ENCODE peak calls at places on chromosomes 11 and 22, in ten cellular contexts. Q, H, G, K, R, S, B, O, V and T are unnamed samples. For H3K9me3 and H3K27me3, the result is how much of the 10 kb centered on the place peaks cover.

GRCh38 chr11:63667993-63668392 is 3.2 kb downstream of the ATL3 start:
- DNase-seq in R (no peak), Q (no peak), K (peak), S (no peak), O (peak), B (no peak), H (no peak), V (no peak), G (no peak), T (peak)

GRCh38 chr11:62324738-62325556 is 12.3 kb upstream of the ASRGL1 start:
- DNase-seq in V (peak), G (peak), H (no peak), S (no peak), B (no peak), K (no peak), R (no peak), Q (peak), O (peak), T (no peak)

GRCh38 chr11:46489668-46490560 is 98.3 kb upstream of the CHRM4 start:
- DNase-seq in H (no peak), B (no peak), S (no peak), R (no peak), Q (no peak), O (peak), V (no peak), G (no peak), K (peak), T (peak)

GRCh38 chr22:50303848-50304527 is 3.5 kb downstream of the PLXNB2 start:
- DNase-seq in V (no peak), K (no peak), S (no peak), H (no peak), B (peak), Q (no peak), O (peak), R (peak), G (no peak), T (no peak)

GRCh38 chr11:1559103-1559951 is 12.7 kb downstream of the DUSP8 start:
- DNase-seq in O (peak), H (peak), S (no peak), R (peak), G (peak), B (peak), Q (no peak), K (peak), V (peak), T (no peak)

GRCh38 chr11:70824590-70825300 is 426.4 kb downstream of the CTTN start:
- DNase-seq in O (peak), B (no peak), K (no peak), R (no peak), G (no peak), S (no peak), Q (no peak), H (no peak), V (no peak), T (no peak)

GRCh38 chr22:41770715-41771452 is 29.6 kb upstream of the CCDC134 start:
- DNase-seq in R (no peak), V (no peak), B (no peak), O (no peak), G (no peak), Q (no peak), S (no peak), H (no peak), K (no peak), T (no peak)

GRCh38 chr22:36201630-36202312 is at the start of gene APOL4:
- DNase-seq in H (no peak), O (peak), B (peak), R (peak), K (no peak), V (peak), S (no peak), G (peak), Q (no peak), T (no peak)

GRCh38 chr22:49753961-49754673 is 73.6 kb downstream of the BRD1 start:
- DNase-seq in B (no peak), V (no peak), H (no peak), O (no peak), K (no peak), Q (no peak), S (no peak), R (no peak), G (peak), T (no peak)

GRCh38 chr11:116927163-116927772 is 89.8 kb upstream of the APOA1 start:
- DNase-seq in K (no peak), V (no peak), B (no peak), S (no peak), H (no peak), R (no peak), G (no peak), Q (no peak), O (no peak), T (no peak)

GRCh38 chr22:39205344-39206021 is 39.3 kb downstream of the PDGFB start:
- DNase-seq in K (peak), H (peak), R (no peak), G (no peak), B (no peak), O (peak), S (peak), Q (no peak), V (no peak), T (no peak)

GRCh38 chr22:45970709-45971388 is 6.1 kb downstream of the WNT7B start:
- DNase-seq in Q (no peak), O (peak), V (no peak), K (peak), B (no peak), S (no peak), H (no peak), R (no peak), G (peak), T (no peak)

GRCh38 chr11:131980878-131981668 is 610.7 kb downstream of the NTM start:
- DNase-seq in G (no peak), R (no peak), B (no peak), K (peak), V (no peak), S (no peak), Q (no peak), H (no peak), O (no peak), T (no peak)

GRCh38 chr11:69215784-69216415 is 60.2 kb downstream of the SMIM38 start:
- DNase-seq in O (peak), G (no peak), R (no peak), V (no peak), S (no peak), Q (no peak), H (no peak), B (no peak), K (peak), T (peak)

GRCh38 chr11:67494371-67495233 is 10.6 kb downstream of the PITPNM1 start:
- DNase-seq in G (peak), K (no peak), H (peak), S (no peak), Q (no peak), V (no peak), B (no peak), R (no peak), O (no peak), T (no peak)

GRCh38 chr11:6611092-6612007 is 666 bp downstream of the TAF10 start:
- DNase-seq in B (peak), O (peak), V (peak), K (no peak), G (peak), H (peak), Q (no peak), S (no peak), R (peak), T (no peak)

GRCh38 chr11:68040121-68040956 is 1.5 kb downstream of the TCIRG1 start:
- DNase-seq in V (peak), H (peak), Q (no peak), K (peak), R (peak), O (peak), S (no peak), G (peak), B (peak), T (peak)

GRCh38 chr11:9739108-9739507 is 75.2 kb downstream of the SWAP70 start:
- DNase-seq in S (no peak), Q (no peak), V (no peak), R (no peak), K (no peak), B (no peak), G (no peak), H (no peak), O (no peak), T (no peak)

GRCh38 chr11:87265915-87266314 is 228.2 kb downstream of the TMEM135 start:
- DNase-seq in G (no peak), H (no peak), O (no peak), S (no peak), R (no peak), K (no peak), V (no peak), Q (no peak), B (no peak), T (no peak)

GRCh38 chr11:66002648-66003225 is 434 bp downstream of the BANF1 start:
- DNase-seq in K (peak), G (peak), Q (no peak), V (peak), S (no peak), R (peak), O (peak), B (peak), H (no peak), T (no peak)

GRCh38 chr11:43261775-43262174 is 50.0 kb upstream of the API5 start:
- DNase-seq in G (no peak), R (no peak), V (no peak), B (no peak), H (no peak), O (no peak), K (no peak), Q (no peak), S (no peak), T (no peak)

GRCh38 chr11:108498816-108499408 is 728 bp upstream of the POGLUT3 start:
- DNase-seq in B (peak), V (no peak), O (peak), Q (no peak), S (no peak), K (no peak), H (no peak), R (no peak), G (no peak), T (no peak)

GRCh38 chr11:123055132-123055924 is 6.6 kb downstream of the HSPA8 start:
- DNase-seq in S (no peak), O (peak), K (no peak), R (no peak), B (no peak), H (no peak), V (no peak), G (no peak), Q (no peak), T (no peak)

GRCh38 chr11:123056835-123057491 is 5.0 kb downstream of the HSPA8 start:
- DNase-seq in H (no peak), S (no peak), G (no peak), O (no peak), K (no peak), B (no peak), R (no peak), Q (no peak), V (no peak), T (no peak)

GRCh38 chr11:123060265-123061000 is 1.5 kb downstream of the HSPA8 start:
- DNase-seq in G (no peak), K (no peak), O (no peak), H (no peak), R (no peak), V (no peak), S (no peak), B (no peak), Q (no peak), T (no peak)

GRCh38 chr11:123054301-123055065 is 7.5 kb downstream of the HSPA8 start:
- DNase-seq in O (peak), K (peak), G (no peak), V (no peak), S (no peak), R (peak), B (no peak), Q (peak), H (no peak), T (peak)

DNA sequence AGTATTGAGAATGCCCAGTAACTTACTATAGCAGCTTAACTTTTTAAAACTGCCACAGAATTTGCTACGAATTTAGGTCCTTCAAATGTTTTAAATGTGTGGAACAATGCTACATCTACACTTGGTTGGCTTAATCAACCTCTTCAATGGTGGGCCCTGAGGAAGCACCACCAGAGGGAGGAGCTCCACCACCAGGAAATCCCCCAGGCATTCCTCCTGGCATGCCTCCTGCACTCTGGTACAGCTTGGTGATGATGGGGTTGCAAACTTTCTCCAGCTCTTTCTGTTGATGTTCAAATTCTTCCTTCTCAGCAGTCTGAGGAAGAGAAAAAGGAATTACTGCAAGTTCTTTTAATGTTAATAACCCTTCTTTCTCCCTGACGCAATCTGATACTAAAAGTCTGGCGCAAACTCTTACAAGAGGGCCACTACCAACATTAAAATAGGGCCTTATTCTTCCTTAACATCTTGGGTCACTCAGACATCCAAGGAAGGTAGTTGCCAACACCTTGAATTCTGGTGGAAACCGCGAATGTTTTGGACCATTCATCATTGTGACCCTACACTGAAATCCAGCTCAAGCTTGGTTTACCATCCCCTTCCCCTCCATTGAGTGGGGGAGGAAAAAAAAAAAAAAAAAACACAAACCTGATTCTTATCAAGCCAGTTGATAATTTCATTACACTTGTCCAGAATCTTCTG is 4.2 kb downstream of the HSPA8 start:
- DNase-seq in Q (no peak), S (no peak), G (no peak), V (no peak), O (no peak), H (no peak), R (no peak), B (no peak), K (no peak), T (no peak)
- H3K27ac ChIP-seq in Q (no peak), S (peak), G (no peak), V (peak), O (no peak), H (peak), R (peak), B (no peak), K (no peak), T (no peak)

DNA sequence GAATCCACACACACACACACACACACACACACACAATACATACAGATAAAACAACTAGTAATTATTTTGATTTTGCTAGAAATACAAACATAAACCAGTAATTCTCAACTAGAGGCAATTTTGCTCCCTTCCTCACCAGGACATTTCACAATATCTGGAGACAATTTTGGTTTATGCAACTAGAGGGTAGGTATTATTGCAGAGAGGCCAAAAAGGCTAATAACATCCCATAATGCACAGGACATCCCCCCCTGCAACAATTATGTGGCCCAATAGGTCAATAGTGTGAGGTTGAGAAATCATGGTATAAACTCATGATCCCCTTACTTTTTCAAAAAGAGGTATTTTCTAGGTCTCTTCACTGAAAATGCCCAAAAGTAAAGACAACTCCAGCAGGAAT is 29.0 kb downstream of the PGR start:
- DNase-seq in G (no peak), V (no peak), S (no peak), O (no peak), K (no peak), Q (no peak), H (no peak), R (no peak), B (no peak), T (no peak)
- H3K9me3 ChIP-seq in G (under half), V (under half), S (under half), O (under half), K (under half), Q (under half), H (under half), R (under half), B (under half), T (under half)

GRCh38 chr11:97854877-97855276 is 1165.9 kb upstream of the CNTN5 start:
- DNase-seq in B (no peak), K (no peak), S (no peak), O (peak), H (no peak), Q (no peak), V (no peak), R (no peak), G (peak), T (no peak)
- H3K27me3 ChIP-seq in B (under half), K (under half), S (under half), O (under half), H (under half), Q (under half), V (under half), R (under half), G (under half), T (under half)

DNA sequence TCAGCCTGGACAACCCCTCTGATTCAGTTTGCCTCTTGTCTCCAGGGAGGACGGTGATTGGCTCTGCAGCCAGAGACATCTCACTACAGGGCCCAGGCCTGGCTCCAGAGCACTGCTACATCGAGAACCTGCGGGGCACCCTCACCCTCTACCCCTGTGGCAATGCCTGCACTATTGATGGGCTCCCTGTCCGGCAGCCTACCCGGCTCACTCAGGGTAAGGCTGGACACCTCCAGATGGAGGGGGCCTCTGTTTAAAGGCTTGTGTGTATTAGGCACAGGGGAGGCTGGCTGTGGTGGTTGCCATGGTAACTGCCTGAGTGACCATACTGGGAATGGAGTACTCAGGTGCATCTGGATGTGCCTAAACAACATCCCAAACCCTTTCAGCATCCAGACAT is 8.6 kb downstream of the PHLDB1 start:
- DNase-seq in R (no peak), O (peak), H (no peak), S (no peak), G (no peak), K (no peak), V (no peak), Q (no peak), B (no peak), T (no peak)
- H3K27ac ChIP-seq in R (peak), O (peak), H (peak), S (no peak), G (peak), K (no peak), V (peak), Q (peak), B (no peak), T (peak)

GRCh38 chr22:47474895-47475294 is 712.4 kb downstream of the TBC1D22A start:
- DNase-seq in B (no peak), Q (no peak), G (no peak), K (no peak), O (no peak), R (no peak), H (no peak), V (no peak), S (no peak), T (no peak)

GRCh38 chr22:47476226-47476625 is 713.8 kb downstream of the TBC1D22A start:
- DNase-seq in G (no peak), Q (no peak), R (no peak), B (no peak), H (no peak), K (no peak), S (no peak), V (no peak), O (no peak), T (no peak)

GRCh38 chr22:47474464-47474863 is 712.0 kb downstream of the TBC1D22A start:
- DNase-seq in G (no peak), H (no peak), Q (no peak), B (no peak), S (no peak), O (no peak), V (no peak), K (no peak), R (no peak), T (no peak)

GRCh38 chr22:47472636-47473035 is 710.2 kb downstream of the TBC1D22A start:
- DNase-seq in Q (no peak), V (no peak), S (no peak), B (no peak), K (no peak), O (no peak), H (no peak), G (peak), R (no peak), T (no peak)
- H3K9me3 ChIP-seq in Q (under half), V (under half), S (under half), B (under half), K (under half), O (half or more), H (under half), G (under half), R (under half), T (under half)

GRCh38 chr22:30821381-30821780 is 126.7 kb downstream of the OSBP2 start:
- DNase-seq in Q (no peak), S (no peak), G (no peak), R (no peak), V (no peak), O (no peak), B (no peak), K (no peak), H (no peak), T (no peak)

GRCh38 chr22:30824096-30824495 is 129.4 kb downstream of the OSBP2 start:
- DNase-seq in S (no peak), V (no peak), H (no peak), R (no peak), K (no peak), B (no peak), Q (no peak), G (no peak), O (no peak), T (no peak)

GRCh38 chr22:30823015-30823370 is 128.3 kb downstream of the OSBP2 start:
- DNase-seq in Q (no peak), H (no peak), R (no peak), V (no peak), K (no peak), S (no peak), B (no peak), G (no peak), O (peak), T (no peak)

GRCh38 chr22:30822216-30823014 is 127.7 kb downstream of the OSBP2 start:
- DNase-seq in V (no peak), R (no peak), H (no peak), Q (no peak), G (no peak), S (no peak), K (no peak), O (peak), B (no peak), T (no peak)

GRCh38 chr22:30821863-30822215 is 127.2 kb downstream of the OSBP2 start:
- DNase-seq in B (no peak), G (no peak), K (no peak), V (no peak), O (no peak), R (no peak), S (no peak), H (no peak), Q (no peak), T (no peak)
- H3K27me3 ChIP-seq in B (under half), G (half or more), K (under half), V (half or more), O (under half), R (under half), S (under half), H (under half), Q (under half), T (under half)

GRCh38 chr11:112396092-112396491 is 135.4 kb upstream of the PLET1 start:
- DNase-seq in B (no peak), K (peak), H (no peak), V (no peak), S (no peak), R (no peak), O (no peak), G (no peak), Q (no peak), T (no peak)

GRCh38 chr11:112388496-112388895 is 127.8 kb upstream of the PLET1 start:
- DNase-seq in S (no peak), R (no peak), H (no peak), K (no peak), O (no peak), G (no peak), Q (no peak), B (no peak), V (no peak), T (no peak)

GRCh38 chr11:112392860-112393259 is 132.2 kb upstream of the PLET1 start:
- DNase-seq in V (no peak), R (no peak), O (no peak), Q (no peak), H (no peak), K (no peak), S (no peak), G (no peak), B (no peak), T (no peak)

GRCh38 chr11:112394304-112394703 is 133.6 kb upstream of the PLET1 start:
- DNase-seq in K (no peak), G (no peak), O (no peak), V (no peak), H (no peak), B (no peak), S (no peak), Q (no peak), R (no peak), T (no peak)

GRCh38 chr11:112391086-112391485 is 130.4 kb upstream of the PLET1 start:
- DNase-seq in H (no peak), R (no peak), G (no peak), Q (no peak), V (no peak), S (no peak), B (no peak), O (no peak), K (no peak), T (no peak)
- H3K27ac ChIP-seq in H (no peak), R (no peak), G (no peak), Q (no peak), V (no peak), S (no peak), B (no peak), O (no peak), K (no peak), T (no peak)